ENCODE peak calls at places on chromosome 15, in five cellular contexts. I is uterus, S is cardiac muscle cell, L is MM.1S, P is heart left ventricle. Q is an unnamed sample. For H3K9me3, the result is how much of the 10 kb centered on the place peaks cover.

GRCh38 chr15:80567721-80568157 is 127.4 kb upstream of the ABHD17C start:
- DNase-seq in I (peak), S (peak), L (peak), P (peak), Q (peak)

GRCh38 chr15:77837649-77838025 is 204.9 kb upstream of the LINGO1 start:
- DNase-seq in I (no peak), S (no peak), L (no peak), P (no peak), Q (no peak)

GRCh38 chr15:70308011-70308761 is 210.5 kb upstream of the TLE3 start:
- DNase-seq in I (no peak), S (no peak), L (no peak), P (no peak), Q (no peak)

GRCh38 chr15:31364301-31365031 is 37.8 kb downstream of the KLF13 start:
- DNase-seq in I (no peak), S (no peak), L (no peak), P (peak), Q (peak)

GRCh38 chr15:96693990-96694517 is 363.6 kb downstream of the NR2F2 start:
- DNase-seq in I (no peak), S (no peak), L (no peak), P (no peak), Q (no peak)

GRCh38 chr15:85482896-85483295 is 102.5 kb downstream of the AKAP13 start:
- DNase-seq in I (no peak), S (peak), L (no peak), P (no peak), Q (no peak)

GRCh38 chr15:52254331-52254730 is 41.3 kb downstream of the MYO5C start:
- DNase-seq in I (no peak), S (no peak), L (no peak), P (no peak), Q (no peak)

GRCh38 chr15:90159213-90159612 is 41.9 kb upstream of the SEMA4B start:
- DNase-seq in I (no peak), S (no peak), L (no peak), P (no peak), Q (no peak)

GRCh38 chr15:31977812-31978662 is 52.3 kb upstream of the CHRNA7 start:
- DNase-seq in I (no peak), S (peak), L (peak), P (peak), Q (peak)

GRCh38 chr15:37876900-37877299 is 57.5 kb upstream of the TMCO5A start:
- DNase-seq in I (no peak), S (no peak), L (no peak), P (no peak), Q (no peak)

GRCh38 chr15:63492541-63493077 is 11.8 kb upstream of the USP3 start:
- DNase-seq in I (no peak), S (peak), L (no peak), P (no peak), Q (no peak)

GRCh38 chr15:62502451-62502850 is 337.4 kb upstream of the C2CD4B start:
- DNase-seq in I (no peak), S (no peak), L (no peak), P (no peak), Q (no peak)

GRCh38 chr15:46471096-46471495 is 836.3 kb downstream of the SQOR start:
- DNase-seq in I (no peak), S (no peak), L (peak), P (no peak), Q (no peak)

GRCh38 chr15:44882499-44882968 is 74.0 kb upstream of the TERB2 start:
- DNase-seq in I (no peak), S (no peak), L (no peak), P (no peak), Q (no peak)

GRCh38 chr15:41259546-41260189 is 28.6 kb downstream of the CHP1 start:
- DNase-seq in I (no peak), S (no peak), L (no peak), P (no peak), Q (no peak)

DNA sequence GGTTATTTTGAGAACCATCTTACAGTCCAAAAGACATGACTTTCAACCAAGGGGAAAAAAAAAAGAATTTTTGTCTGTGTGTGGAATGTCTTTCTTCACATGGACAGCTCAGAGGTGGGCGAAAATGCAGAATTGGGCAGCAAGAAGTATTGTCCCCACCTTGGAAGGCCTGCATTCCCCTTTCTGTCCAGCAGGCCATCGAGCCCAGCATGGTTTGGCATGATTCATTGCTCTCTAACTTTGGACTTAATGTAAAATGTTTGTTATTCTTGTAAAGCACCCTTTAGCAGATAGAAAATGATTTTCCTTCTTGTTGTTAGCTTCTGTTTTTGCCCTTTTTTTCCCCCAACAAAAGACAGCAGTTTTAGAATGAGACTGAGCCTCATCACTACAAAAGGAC is 12.4 kb downstream of the MYO1E start:
- DNase-seq in I (no peak), S (no peak), L (no peak), P (no peak), Q (no peak)
- TF ChIP-seq CTCF in I (no peak), S (peak), L (no peak), P (no peak), Q (no peak)

DNA sequence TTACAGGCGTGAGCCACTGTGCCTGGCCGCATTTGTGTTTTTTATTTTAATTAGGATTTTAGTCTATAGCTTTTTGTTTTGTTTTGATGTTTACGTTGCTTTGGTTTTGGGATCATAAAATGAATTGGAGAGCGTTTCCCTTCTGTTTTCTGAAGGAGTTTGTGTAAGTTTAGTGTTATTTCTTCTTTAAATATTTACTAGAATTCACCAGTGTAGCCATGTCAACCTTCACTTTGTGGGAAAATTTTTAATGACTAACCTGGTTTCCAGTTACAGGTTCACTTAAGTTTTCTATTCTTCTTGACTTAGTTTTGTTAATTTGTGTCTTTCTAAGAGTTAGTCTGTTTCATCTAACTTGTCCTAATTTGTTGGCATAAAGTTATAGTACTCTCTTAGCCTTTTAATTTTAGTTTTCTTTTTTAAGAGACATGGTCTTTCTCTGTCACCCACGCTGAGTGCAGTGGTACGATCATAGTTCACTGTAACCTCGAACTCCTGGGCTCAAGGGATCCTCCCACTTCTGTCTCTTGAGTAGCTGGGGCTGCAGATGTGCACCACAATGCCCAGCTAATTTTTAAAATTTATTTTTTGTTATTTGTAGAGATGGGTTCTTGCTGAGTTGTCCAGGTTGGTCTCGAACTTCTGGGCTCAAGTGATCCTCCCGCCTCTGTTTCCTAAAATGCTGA is 61.0 kb downstream of the CHD2 start:
- DNase-seq in I (no peak), S (no peak), L (no peak), P (no peak), Q (no peak)
- H3K9me3 ChIP-seq in I (under half), S (under half), L (under half), P (under half), Q (under half)

DNA sequence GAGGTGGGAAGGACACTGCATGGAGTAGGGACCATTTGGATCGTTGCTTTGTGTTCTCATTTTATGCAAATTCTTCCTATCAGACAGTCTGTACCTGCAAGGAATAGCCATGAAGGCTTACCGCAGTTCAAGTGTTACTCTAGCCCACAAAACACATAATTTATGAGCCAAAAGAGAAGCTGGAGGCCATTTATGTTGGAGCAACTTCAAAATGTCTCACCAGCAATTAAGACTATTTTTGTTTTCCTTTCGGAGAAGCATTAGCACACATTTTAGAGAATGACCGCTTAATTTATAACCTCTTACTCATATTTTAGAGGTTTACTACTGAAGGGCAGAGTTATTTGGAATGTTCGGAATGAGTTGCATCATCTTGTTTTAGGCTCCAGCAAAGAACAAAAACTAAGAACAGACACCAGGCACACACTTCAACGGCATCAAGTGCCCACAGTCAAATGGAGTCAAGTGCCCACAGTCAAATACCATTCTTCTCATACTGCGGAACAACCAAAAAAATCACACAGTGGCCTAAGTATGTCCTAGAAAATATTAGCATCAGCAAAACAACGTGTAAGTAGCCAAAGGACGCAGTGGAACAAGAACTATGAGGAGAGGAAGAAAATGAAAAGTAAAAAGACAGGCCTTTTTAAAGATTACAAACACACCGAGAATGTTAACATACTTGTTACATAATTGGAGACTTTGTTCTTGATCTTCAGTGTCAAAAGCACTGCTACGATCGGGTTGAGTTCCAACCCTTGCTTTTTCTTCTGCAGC is 17.5 kb upstream of the GOLGA8J start:
- DNase-seq in I (no peak), S (peak), L (no peak), P (no peak), Q (no peak)
- TF ChIP-seq CTCF in I (no peak), S (no peak), L (no peak), P (no peak), Q (no peak)

DNA sequence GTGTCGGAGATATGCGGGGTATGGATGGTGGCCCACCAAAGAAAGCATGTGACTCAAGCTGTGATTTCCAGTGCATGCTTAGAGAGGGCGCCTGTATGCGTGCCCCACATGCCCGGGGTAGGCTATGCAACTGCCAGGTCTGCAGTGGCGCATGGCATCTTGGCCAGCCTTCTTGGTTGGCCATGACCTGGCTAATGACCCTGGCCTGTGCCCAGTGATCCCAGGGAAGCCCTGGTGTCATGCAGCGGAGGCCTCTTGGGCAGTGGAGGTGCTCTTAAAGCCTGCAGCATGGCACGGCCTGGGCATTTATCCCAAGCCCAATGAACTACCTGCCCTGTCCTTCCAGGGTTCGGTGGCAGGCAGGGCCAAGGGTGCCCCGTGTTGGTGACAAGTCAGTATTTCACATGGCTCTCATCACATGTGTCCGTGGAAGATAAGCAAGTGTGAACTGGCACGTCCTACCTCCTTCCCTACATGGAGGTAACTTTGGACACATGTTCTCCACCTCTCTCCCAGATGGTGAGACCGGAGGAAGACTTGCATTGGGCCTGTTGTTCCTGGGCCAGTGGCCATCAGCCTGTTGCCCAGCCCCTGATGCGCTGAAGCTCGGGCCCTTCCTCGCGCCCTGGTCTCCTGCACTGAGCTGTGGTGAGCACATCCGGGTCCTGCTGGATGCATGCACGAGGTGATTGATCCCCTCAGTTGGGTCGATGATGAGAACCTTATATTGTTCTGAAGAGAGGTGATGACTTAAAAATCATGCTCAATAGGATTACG is 192.0 kb downstream of the UBE3A start:
- DNase-seq in I (peak), S (no peak), L (no peak), P (no peak), Q (peak)
- H3K9me3 ChIP-seq in I (under half), S (under half), L (under half), P (under half), Q (under half)